ENCODE peak calls at places on chromosomes 11 and 22, in eight cellular contexts. J is PC-3, N is thoracic aorta, S is psoas muscle, X is Caco-2, O is heart left ventricle, R is ovary, U is neural progenitor cell. I is an unnamed sample.
A peak's percentile ranks its signal among the peaks of the same experiment; 100 is the strongest.

GRCh38 chr11:2976289-2977063 is 15.7 kb downstream of the NAP1L4 start:
- DNase-seq in J (no peak), N (no peak), S (no peak), X (no peak), O (no peak), R (no peak), U (no peak), I (no peak)

GRCh38 chr22:47659467-47660302 is 897.2 kb downstream of the TBC1D22A start:
- DNase-seq in J (no peak), N (no peak), S (no peak), X (no peak), O (no peak), R (no peak), U (peak; percentile 44), I (peak; percentile 39)

GRCh38 chr11:29300441-29300840 is 716.4 kb downstream of the KCNA4 start:
- DNase-seq in J (peak; percentile 85), N (no peak), S (no peak), X (no peak), O (no peak), R (no peak), U (no peak), I (no peak)

GRCh38 chr11:103737791-103738190 is 298.6 kb upstream of the DDI1 start:
- DNase-seq in J (no peak), N (no peak), S (no peak), X (no peak), O (peak; percentile 61), R (no peak), U (peak; percentile 42), I (no peak)

GRCh38 chr11:34613462-34614183 is 7.3 kb upstream of the EHF start:
- DNase-seq in J (no peak), N (no peak), S (no peak), X (no peak), O (no peak), R (no peak), U (no peak), I (no peak)

GRCh38 chr11:704189-704798 is 1.7 kb upstream of the EPS8L2 start:
- DNase-seq in J (no peak), N (no peak), S (no peak), X (no peak), O (no peak), R (peak; percentile 40), U (no peak), I (no peak)

GRCh38 chr22:25953919-25954318 is 211.9 kb downstream of the MYO18B start:
- DNase-seq in J (no peak), N (no peak), S (no peak), X (no peak), O (no peak), R (no peak), U (no peak), I (no peak)

GRCh38 chr11:3644817-3645235 is at the start of gene ART1:
- DNase-seq in J (peak; percentile 4), N (no peak), S (peak; percentile 85), X (no peak), O (peak; percentile 73), R (no peak), U (no peak), I (no peak)

GRCh38 chr22:19811811-19812771 is 42.6 kb downstream of the GNB1L start:
- DNase-seq in J (no peak), N (no peak), S (no peak), X (no peak), O (no peak), R (peak; percentile 25), U (no peak), I (no peak)

GRCh38 chr11:62458212-62459002 is 39.6 kb downstream of the SCGB1A1 start:
- DNase-seq in J (no peak), N (no peak), S (no peak), X (peak; percentile 57), O (peak; percentile 9), R (no peak), U (no peak), I (no peak)

GRCh38 chr11:110984147-110984546 is 261.4 kb upstream of the POU2AF2 start:
- DNase-seq in J (peak; percentile 72), N (no peak), S (no peak), X (no peak), O (no peak), R (no peak), U (no peak), I (no peak)

GRCh38 chr22:17570851-17571631 is 7.7 kb downstream of the SLC25A18 start:
- DNase-seq in J (no peak), N (peak; percentile 53), S (peak; percentile 95), X (no peak), O (peak; percentile 83), R (peak; percentile 78), U (no peak), I (no peak)

GRCh38 chr11:46237248-46238077 is 40.0 kb upstream of the CREB3L1 start:
- DNase-seq in J (peak; percentile 83), N (peak; percentile 46), S (peak; percentile 68), X (peak; percentile 70), O (peak; percentile 62), R (peak; percentile 75), U (peak; percentile 70), I (peak; percentile 56)

DNA sequence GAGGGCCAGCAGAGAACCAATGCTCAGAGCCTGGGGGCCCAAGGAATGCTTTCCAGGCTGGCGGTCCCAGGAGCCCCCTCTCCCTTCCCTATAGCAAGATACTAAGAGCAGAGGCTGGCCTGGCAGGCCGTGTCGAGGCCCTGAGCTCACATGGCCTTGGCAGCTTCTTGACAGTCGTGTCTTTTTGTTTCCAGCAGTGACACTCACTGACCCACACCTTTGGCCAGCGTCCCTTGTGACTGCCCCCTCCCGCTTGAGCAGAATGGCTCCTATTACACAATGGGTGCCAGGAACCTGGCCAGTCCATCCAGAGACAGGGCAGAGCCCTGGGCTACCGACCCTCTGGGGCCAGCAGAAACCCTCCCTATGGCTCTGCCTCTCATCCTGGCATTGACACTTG is 6.4 kb upstream of the CCND1 start:
- DNase-seq in J (no peak), N (no peak), S (no peak), X (no peak), O (peak; percentile 69), R (no peak), U (no peak), I (no peak)
- H3K27me3 ChIP-seq in J (no peaks in the 10 kb centered on the region), N (no peaks in the 10 kb centered on the region), S (no peaks in the 10 kb centered on the region), X (no peaks in the 10 kb centered on the region), O (peaks cover 38% of the 10 kb centered on the region), R (peaks cover 7% of the 10 kb centered on the region), U (peaks cover 28% of the 10 kb centered on the region), I (peaks cover 91% of the 10 kb centered on the region)

DNA sequence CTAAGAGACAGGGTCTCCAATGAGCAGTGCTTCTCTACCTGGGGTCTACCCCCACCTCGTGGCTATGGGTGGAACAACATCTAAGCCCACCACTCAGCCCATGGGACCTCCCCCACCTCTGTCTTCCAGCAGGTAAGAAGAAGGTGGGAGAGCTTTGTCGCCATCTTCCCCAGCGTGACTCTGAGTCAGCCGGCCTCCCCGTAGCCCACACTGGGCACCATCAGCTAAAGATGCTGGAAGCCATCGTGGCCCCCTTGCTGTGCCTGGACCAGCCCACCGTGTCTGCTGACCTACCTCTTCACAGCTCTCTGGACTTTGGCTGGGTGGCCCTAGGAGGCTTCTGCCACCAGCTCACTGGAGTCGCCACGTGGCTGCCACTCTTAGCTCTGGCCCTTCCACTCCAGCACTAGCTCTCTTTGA is 954 bp downstream of the C11orf86 start:
- DNase-seq in J (peak; percentile 55), N (no peak), S (no peak), X (peak; percentile 84), O (no peak), R (no peak), U (peak; percentile 76), I (peak; percentile 63)
- TF ChIP-seq CTCF in J (peak; percentile 96), N (peak; percentile 38), S (peak; percentile 41), X (peak; percentile 95), O (peak; percentile 49), R (no peak), U (peak; percentile 82), I (peak; percentile 86)

GRCh38 chr11:114059984-114060401 is 482 bp downstream of the ZBTB16 start:
- DNase-seq in J (no peak), N (no peak), S (peak; percentile 76), X (peak; percentile 55), O (peak; percentile 55), R (no peak), U (peak; percentile 75), I (no peak)
- H3K27me3 ChIP-seq in J (peaks cover 94% of the 10 kb centered on the region), N (no peaks in the 10 kb centered on the region), S (no peaks in the 10 kb centered on the region), X (no peaks in the 10 kb centered on the region), O (peaks cover 13% of the 10 kb centered on the region), R (no peaks in the 10 kb centered on the region), U (peaks cover 90% of the 10 kb centered on the region), I (peaks cover 61% of the 10 kb centered on the region)

GRCh38 chr11:126186708-126187481 is 24.6 kb downstream of the RPUSD4 start:
- DNase-seq in J (no peak), N (no peak), S (no peak), X (no peak), O (no peak), R (no peak), U (peak; percentile 34), I (peak; percentile 22)
- TF ChIP-seq CTCF in J (peak; percentile 48), N (no peak), S (no peak), X (no peak), O (no peak), R (no peak), U (peak; percentile 49), I (peak; percentile 30)

DNA sequence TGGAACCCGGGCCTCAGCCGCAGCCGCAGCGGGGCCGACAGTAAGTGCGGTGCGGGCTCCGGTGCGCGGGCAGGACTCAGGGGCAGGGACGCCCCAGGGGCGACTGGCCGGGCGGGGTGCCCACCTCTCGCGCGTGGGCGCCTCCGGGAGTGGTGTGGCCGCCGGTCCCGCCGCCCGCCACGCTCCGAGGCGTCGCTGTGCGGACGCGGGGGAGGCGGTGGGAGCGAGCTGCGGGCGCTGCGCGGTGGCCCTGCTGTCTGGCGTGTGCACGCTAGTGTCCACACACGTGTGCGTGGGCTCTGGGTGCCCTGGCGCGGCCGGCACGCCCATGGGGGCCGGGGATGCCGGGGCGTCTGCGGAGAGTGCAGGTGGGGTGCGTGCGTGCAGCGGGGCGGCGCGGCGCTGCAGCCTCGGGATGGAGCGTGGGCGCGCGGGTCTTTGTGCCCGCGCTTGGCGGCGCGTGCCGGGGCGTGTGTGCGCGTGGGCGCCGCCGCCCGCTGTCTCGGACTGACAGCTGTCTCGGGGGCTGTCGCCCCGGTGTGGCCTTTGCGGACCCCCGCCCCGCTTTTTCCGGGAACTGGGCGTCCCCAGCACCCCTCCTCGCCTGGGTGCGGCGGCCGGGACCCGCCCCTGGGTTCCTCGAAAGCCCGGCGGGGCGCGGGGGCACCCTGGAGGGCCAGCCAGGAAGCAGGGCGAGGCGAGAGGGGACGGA is 800 bp downstream of the KCNK4 start:
- DNase-seq in J (no peak), N (no peak), S (peak; percentile 47), X (no peak), O (no peak), R (no peak), U (no peak), I (no peak)
- H3K27me3 ChIP-seq in J (peaks cover 20% of the 10 kb centered on the region), N (peaks cover 16% of the 10 kb centered on the region), S (no peaks in the 10 kb centered on the region), X (peaks cover 2% of the 10 kb centered on the region), O (peaks cover 69% of the 10 kb centered on the region), R (peaks cover 2% of the 10 kb centered on the region), U (peaks cover 85% of the 10 kb centered on the region), I (peaks cover 22% of the 10 kb centered on the region)

GRCh38 chr11:79371152-79371551 is 69.7 kb downstream of the TENM4 start:
- DNase-seq in J (no peak), N (no peak), S (no peak), X (peak; percentile 8), O (no peak), R (no peak), U (no peak), I (no peak)
- TF ChIP-seq CTCF in J (no peak), N (no peak), S (no peak), X (peak; percentile 23), O (no peak), R (no peak), U (no peak), I (peak; percentile 26)

I was measured in WERI-Rb-1.